ENCODE peak calls at places on chromosomes 11 and 22, in eight cellular contexts. Q is uterus, V is body of pancreas, W is H1, L is A549, D is esophagus squamous epithelium, G is Peyer's patch, M is stomach. T is an unnamed sample.
A peak's percentile ranks its signal among the peaks of the same experiment; 100 is the strongest.

GRCh38 chr22:41538583-41538982 is 5.7 kb downstream of the POLR3H start:
- DNase-seq in V (no peak), G (no peak), M (no peak), L (no peak), W (no peak), D (no peak), Q (no peak), T (no peak)

GRCh38 chr22:22906907-22907550 is 19.4 kb downstream of the IGLL5 start:
- DNase-seq in G (no peak), L (no peak), V (no peak), W (no peak), D (no peak), Q (no peak), M (no peak), T (no peak)

GRCh38 chr11:92703431-92703830 is 266.0 kb upstream of the MTNR1B start:
- DNase-seq in D (no peak), G (no peak), W (no peak), M (no peak), Q (no peak), L (no peak), V (peak; percentile 7), T (no peak)

GRCh38 chr11:126607374-126607773 is 251.9 kb downstream of the ST3GAL4 start:
- DNase-seq in V (peak; percentile 71), W (peak; percentile 61), M (peak; percentile 64), L (peak; percentile 44), D (no peak), Q (no peak), G (no peak), T (peak; percentile 71)

GRCh38 chr11:32385998-32386397 is 49.3 kb downstream of the WT1 start:
- DNase-seq in W (peak; percentile 21), L (peak; percentile 44), M (no peak), V (no peak), Q (peak; percentile 61), G (no peak), D (no peak), T (no peak)

GRCh38 chr11:110891411-110891810 is 179.2 kb upstream of the ARHGAP20 start:
- DNase-seq in G (no peak), L (no peak), M (no peak), D (no peak), V (no peak), Q (no peak), W (no peak), T (no peak)

GRCh38 chr11:117443269-117444186 is 115.9 kb downstream of the CEP164 start:
- DNase-seq in V (peak; percentile 72), W (peak; percentile 27), L (peak; percentile 25), M (peak; percentile 34), G (peak; percentile 69), Q (no peak), D (no peak), T (no peak)

GRCh38 chr11:27211370-27212127 is 151.5 kb downstream of the CCDC34 start:
- DNase-seq in M (no peak), W (no peak), V (no peak), L (no peak), Q (no peak), G (no peak), D (no peak), T (no peak)

GRCh38 chr11:115759622-115760527 is 255.7 kb upstream of the CADM1 start:
- DNase-seq in G (no peak), D (no peak), V (peak; percentile 20), M (no peak), W (no peak), Q (no peak), L (no peak), T (no peak)

GRCh38 chr22:48968201-48968959 is 859.3 kb downstream of the BRD1 start:
- DNase-seq in W (no peak), G (peak; percentile 50), L (peak; percentile 11), M (peak; percentile 26), D (no peak), V (peak; percentile 60), Q (no peak), T (peak; percentile 39)

GRCh38 chr11:19631657-19632325 is 80.8 kb upstream of the NAV2 start:
- DNase-seq in W (no peak), V (no peak), Q (no peak), L (no peak), M (no peak), D (no peak), G (no peak), T (no peak)

GRCh38 chr22:46075764-46076531 is 74.4 kb upstream of the PPARA start:
- DNase-seq in Q (peak; percentile 32), G (peak; percentile 50), V (peak; percentile 42), D (no peak), W (no peak), M (peak; percentile 24), L (no peak), T (peak; percentile 35)

GRCh38 chr11:1852885-1853284 is at the start of gene LSP1:
- DNase-seq in V (no peak), G (no peak), D (peak; percentile 59), W (no peak), Q (no peak), L (no peak), M (peak; percentile 57), T (no peak)

DNA sequence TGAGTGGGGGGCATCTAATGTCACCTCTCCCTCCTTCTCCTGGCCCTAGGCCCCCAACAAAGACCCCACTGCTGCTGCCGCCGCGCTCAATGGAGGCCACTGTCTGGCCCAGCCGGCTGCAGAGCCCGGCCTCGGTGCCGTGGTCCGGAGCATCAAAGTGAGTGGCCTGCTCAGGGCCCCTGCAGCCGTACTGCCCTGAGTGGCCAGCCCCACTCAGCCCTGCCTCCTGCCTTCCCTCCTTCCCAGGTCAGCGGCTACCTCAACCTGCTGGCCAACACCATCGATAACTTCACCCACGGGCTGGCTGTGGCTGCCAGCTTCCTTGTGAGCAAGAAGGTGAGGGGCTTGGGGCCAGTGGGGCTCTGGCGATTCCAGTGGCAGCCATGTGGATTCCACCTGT is 5.0 kb downstream of the SLC39A13 start:
- DNase-seq in W (no peak), L (no peak), D (no peak), M (no peak), G (no peak), V (no peak), Q (no peak), T (no peak)
- H3K27ac ChIP-seq in W (no peak overlapping the region), L (no peak overlapping the region), D (peak overlapping the region; percentile 89), M (no peak overlapping the region), G (no peak overlapping the region), V (no peak overlapping the region), Q (peak overlapping the region; percentile 87), T (no peak overlapping the region)

GRCh38 chr11:107707807-107708206 is 4.0 kb downstream of the SLN start:
- DNase-seq in W (peak; percentile 17), G (no peak), Q (no peak), M (no peak), L (no peak), V (no peak), D (no peak), T (no peak)
- H3K4me1 ChIP-seq in W (no peaks in the 10 kb centered on the region), G (no peaks in the 10 kb centered on the region), Q (no peaks in the 10 kb centered on the region), M (no peaks in the 10 kb centered on the region), L (peaks cover 29% of the 10 kb centered on the region), V (peaks cover 5% of the 10 kb centered on the region), D (no peaks in the 10 kb centered on the region), T (no peaks in the 10 kb centered on the region)

GRCh38 chr11:124285610-124286344 is 28.0 kb downstream of the OR8D1 start:
- DNase-seq in V (no peak), D (no peak), W (no peak), M (no peak), G (no peak), L (no peak), Q (no peak), T (no peak)
- TF ChIP-seq POLR2A in V (no peak), D (no peak), W (no peak), M (no peak), G (no peak), L (no peak), Q (no peak), T (no peak)

GRCh38 chr11:46006418-46007070 is 84.1 kb downstream of the LARGE2 start:
- DNase-seq in Q (peak; percentile 26), G (no peak), V (peak; percentile 21), D (no peak), M (no peak), W (no peak), L (peak; percentile 74), T (no peak)

GRCh38 chr11:45997599-45997998 is 75.1 kb downstream of the LARGE2 start:
- DNase-seq in Q (no peak), V (peak; percentile 40), L (no peak), M (no peak), G (no peak), D (no peak), W (no peak), T (no peak)

GRCh38 chr11:46001427-46002049 is 79.1 kb downstream of the LARGE2 start:
- DNase-seq in G (no peak), W (no peak), V (no peak), M (no peak), L (no peak), D (no peak), Q (no peak), T (no peak)

GRCh38 chr11:46003647-46004046 is 81.2 kb downstream of the LARGE2 start:
- DNase-seq in D (no peak), V (no peak), G (no peak), Q (no peak), W (no peak), L (no peak), M (no peak), T (no peak)

DNA sequence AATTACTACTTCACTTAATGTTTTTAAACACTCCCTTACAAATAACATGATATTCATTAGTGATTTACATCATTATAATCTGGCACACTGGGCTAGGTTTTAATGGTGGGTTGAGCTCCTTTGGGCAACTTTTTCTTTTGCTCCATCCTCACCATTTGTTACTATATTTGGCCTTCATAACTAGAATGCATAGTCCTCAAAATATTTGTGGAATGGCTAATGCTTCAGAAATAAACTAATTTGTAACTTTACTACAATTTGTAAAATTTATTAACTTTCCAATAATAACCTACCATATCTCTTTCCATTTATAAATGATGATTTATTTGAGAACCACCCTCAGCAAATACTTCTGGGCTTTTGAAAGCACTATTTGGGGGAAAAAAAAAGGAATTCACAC is 79.7 kb downstream of the LARGE2 start:
- DNase-seq in M (no peak), D (no peak), L (no peak), V (no peak), G (no peak), W (no peak), Q (no peak), T (no peak)
- H3K27ac ChIP-seq in M (no peak overlapping the region), D (no peak overlapping the region), L (no peak overlapping the region), V (no peak overlapping the region), G (no peak overlapping the region), W (peak overlapping the region; percentile 64), Q (peak overlapping the region; percentile 19), T (no peak overlapping the region)

GRCh38 chr11:118532852-118533768 is 2.1 kb downstream of the TMEM25 start:
- DNase-seq in G (no peak), W (no peak), V (no peak), L (no peak), M (no peak), Q (no peak), D (no peak), T (peak; percentile 91)
- H3K4me1 ChIP-seq in G (peaks cover 7% of the 10 kb centered on the region), W (peaks cover 10% of the 10 kb centered on the region), V (peaks cover 28% of the 10 kb centered on the region), L (no peaks in the 10 kb centered on the region), M (peaks cover 34% of the 10 kb centered on the region), Q (no peaks in the 10 kb centered on the region), D (no peaks in the 10 kb centered on the region), T (peaks cover 47% of the 10 kb centered on the region)

DNA sequence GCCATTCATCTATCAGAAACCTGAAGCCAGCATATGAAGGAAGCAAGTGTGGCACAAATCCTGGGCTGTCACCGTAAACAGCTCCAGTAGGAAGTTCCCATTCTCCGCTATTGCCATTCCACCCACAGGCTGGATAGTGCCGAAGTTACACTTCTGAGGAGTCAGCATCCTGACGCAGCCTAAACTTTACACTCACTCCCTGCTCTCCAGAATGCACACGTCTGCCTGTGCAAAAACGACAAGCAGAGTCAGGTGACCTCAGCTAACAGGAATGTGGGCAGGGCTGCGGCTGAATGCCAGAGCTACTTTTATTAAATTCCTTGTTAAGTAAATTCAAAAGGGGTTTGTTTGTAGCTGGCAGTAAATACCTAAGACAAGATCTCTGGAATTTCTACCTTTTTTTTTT is 33.7 kb downstream of the NFRKB start:
- DNase-seq in V (peak; percentile 76), L (peak; percentile 89), Q (peak; percentile 58), D (no peak), M (peak; percentile 89), W (peak; percentile 51), G (peak; percentile 74), T (no peak)
- TF ChIP-seq POLR2A in V (peak; percentile 41), L (no peak), Q (no peak), D (no peak), M (no peak), W (no peak), G (no peak), T (no peak)